ENCODE peak calls at places on chromosomes 11 and 22, in seven cellular contexts. N is psoas muscle, J is astrocyte, Q is stomach, H is adrenal gland, I is A549, D is pancreas. X is an unnamed sample.

GRCh38 chr22:46122511-46122971 is 27.8 kb upstream of the PPARA start:
- DNase-seq in D (no peak), I (no peak), J (no peak), H (peak), N (peak), Q (peak), X (peak)

GRCh38 chr11:112989198-112989597 is 28.0 kb downstream of the NCAM1 start:
- DNase-seq in J (no peak), N (no peak), D (no peak), H (no peak), I (no peak), Q (no peak), X (no peak)

GRCh38 chr22:21796863-21797262 is 61.3 kb upstream of the YPEL1 start:
- DNase-seq in H (no peak), I (no peak), J (no peak), Q (peak), N (no peak), D (peak), X (no peak)

GRCh38 chr11:83948205-83948604 is 662.0 kb upstream of the CCDC90B start:
- DNase-seq in J (no peak), H (no peak), I (no peak), N (no peak), D (no peak), Q (no peak), X (no peak)

GRCh38 chr22:50529416-50530279 is at the start of gene TYMP:
- DNase-seq in J (no peak), Q (peak), D (peak), I (no peak), N (peak), H (peak), X (peak)

GRCh38 chr11:47932544-47932943 is 47.8 kb upstream of the PTPRJ start:
- DNase-seq in I (no peak), H (no peak), Q (no peak), D (no peak), N (no peak), J (no peak), X (no peak)

GRCh38 chr11:57546869-57547518 is 9.6 kb downstream of the SMTNL1 start:
- DNase-seq in Q (no peak), N (no peak), H (peak), I (peak), J (no peak), D (no peak), X (no peak)

GRCh38 chr11:45922425-45923082 is at the start of gene LARGE2:
- DNase-seq in J (no peak), I (no peak), N (peak), Q (peak), D (peak), H (peak), X (no peak)

GRCh38 chr22:31295831-31296230 is 3.5 kb upstream of the PIK3IP1 start:
- DNase-seq in N (no peak), J (peak), Q (no peak), H (no peak), D (no peak), I (no peak), X (peak)

GRCh38 chr22:17917490-17917983 is 106.8 kb downstream of the MICAL3 start:
- DNase-seq in N (peak), J (no peak), H (no peak), I (no peak), Q (no peak), D (no peak), X (no peak)

GRCh38 chr22:20130739-20131592 is 638 bp upstream of the ZDHHC8 start:
- DNase-seq in N (peak), D (peak), Q (peak), I (peak), J (peak), H (peak), X (peak)

GRCh38 chr11:9225748-9226298 is 39.3 kb downstream of the DENND5A start:
- DNase-seq in H (no peak), D (no peak), Q (no peak), J (no peak), I (no peak), N (no peak), X (no peak)

GRCh38 chr11:8062781-8063257 is 18.2 kb upstream of the TUB start:
- DNase-seq in J (no peak), D (no peak), H (peak), N (no peak), I (no peak), Q (peak), X (no peak)

GRCh38 chr11:105824494-105825013 is 197.5 kb downstream of the MSANTD4 start:
- DNase-seq in D (no peak), I (no peak), N (no peak), H (no peak), J (no peak), Q (no peak), X (no peak)

GRCh38 chr11:19698493-19699292 is 13.9 kb upstream of the NAV2 start:
- DNase-seq in I (no peak), N (peak), D (no peak), H (no peak), J (peak), Q (no peak), X (peak)

GRCh38 chr11:1177020-1177770 is 19.4 kb downstream of the MUC5AC start:
- DNase-seq in D (no peak), J (no peak), Q (no peak), I (no peak), N (peak), H (no peak), X (no peak)

GRCh38 chr22:17477401-17477833 is 85.9 kb upstream of the SLC25A18 start:
- DNase-seq in J (no peak), Q (no peak), I (no peak), H (peak), N (peak), D (no peak), X (peak)

GRCh38 chr11:27717801-27718229 is 17.6 kb upstream of the BDNF start:
- DNase-seq in I (peak), D (no peak), H (no peak), Q (no peak), J (no peak), N (no peak), X (peak)

DNA sequence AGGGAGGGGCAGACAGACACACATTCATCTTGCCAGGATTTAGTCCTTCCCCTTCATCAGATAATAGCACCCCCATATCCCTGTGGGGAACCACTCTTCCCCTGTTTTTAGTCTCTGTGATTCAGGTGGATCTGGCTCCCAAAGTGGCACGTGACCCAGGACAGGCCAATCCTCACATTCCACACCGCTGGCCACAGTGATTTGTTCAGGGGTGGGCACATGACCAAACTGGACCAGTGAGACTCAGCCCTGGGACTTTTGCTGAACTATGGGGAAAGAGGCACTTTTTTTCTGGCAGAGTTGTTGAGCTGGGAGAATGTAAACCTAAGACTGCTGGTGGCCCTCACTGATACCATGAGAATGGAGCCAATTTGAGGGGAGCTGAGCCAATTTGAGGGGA is 19.1 kb upstream of the KCNJ11 start:
- DNase-seq in I (no peak), J (no peak), Q (no peak), N (no peak), H (no peak), D (no peak), X (no peak)
- H3K4me3 ChIP-seq in I (no peak), J (no peak), Q (no peak), N (no peak), H (no peak), D (no peak), X (no peak)

DNA sequence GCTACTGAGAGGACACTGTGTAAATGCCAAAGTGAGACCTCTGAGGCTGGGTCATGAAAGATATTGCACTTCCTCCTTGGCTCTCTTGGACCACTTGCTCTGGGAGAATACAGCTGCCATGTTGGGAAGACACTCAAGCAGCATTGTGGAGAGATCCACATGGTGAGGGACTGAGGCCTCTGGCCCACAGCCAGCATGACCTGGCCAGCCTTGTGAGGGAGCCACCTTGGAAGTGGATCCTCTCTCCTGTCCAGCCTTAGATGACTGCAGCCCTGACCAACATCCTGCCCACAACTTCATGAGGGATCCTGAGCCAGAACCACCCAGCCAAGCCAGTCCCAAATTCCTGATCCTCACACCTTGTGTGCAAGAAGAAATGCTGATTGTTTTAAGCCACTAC is 30.4 kb downstream of the MB start:
- DNase-seq in H (no peak), I (no peak), D (no peak), N (no peak), Q (no peak), J (no peak), X (no peak)
- TF ChIP-seq CTCF in H (no peak), I (no peak), D (no peak), N (no peak), Q (no peak), J (no peak), X (no peak)

GRCh38 chr22:39475337-39475736 is 18.5 kb downstream of the MGAT3 start:
- DNase-seq in J (no peak), I (no peak), D (no peak), Q (no peak), H (no peak), N (no peak), X (no peak)
- H3K4me3 ChIP-seq in J (no peak), I (no peak), D (no peak), Q (no peak), H (no peak), N (no peak), X (no peak)

DNA sequence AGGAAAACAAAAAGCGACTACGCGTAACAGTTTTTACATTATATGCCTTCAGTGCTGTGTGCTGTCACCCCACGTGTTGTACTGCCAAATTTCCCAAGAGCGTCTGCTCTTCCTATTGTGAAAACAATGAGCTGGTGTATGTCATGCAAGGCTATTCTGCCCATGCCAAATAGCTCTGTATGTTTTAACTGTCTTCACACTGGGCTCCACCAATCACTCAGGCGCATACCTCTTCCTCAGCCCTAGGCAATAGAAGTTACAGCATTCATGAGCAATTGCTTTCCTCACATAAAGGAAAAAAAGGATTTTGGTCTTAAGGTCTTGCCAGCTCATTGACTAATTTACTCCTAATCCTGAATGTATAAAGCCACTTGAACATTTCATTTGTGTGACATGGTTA is 606.8 kb downstream of the NTM start:
- DNase-seq in H (no peak), D (no peak), Q (no peak), I (no peak), N (no peak), J (peak), X (peak)
- TF ChIP-seq CTCF in H (no peak), D (no peak), Q (no peak), I (no peak), N (no peak), J (no peak), X (no peak)

DNA sequence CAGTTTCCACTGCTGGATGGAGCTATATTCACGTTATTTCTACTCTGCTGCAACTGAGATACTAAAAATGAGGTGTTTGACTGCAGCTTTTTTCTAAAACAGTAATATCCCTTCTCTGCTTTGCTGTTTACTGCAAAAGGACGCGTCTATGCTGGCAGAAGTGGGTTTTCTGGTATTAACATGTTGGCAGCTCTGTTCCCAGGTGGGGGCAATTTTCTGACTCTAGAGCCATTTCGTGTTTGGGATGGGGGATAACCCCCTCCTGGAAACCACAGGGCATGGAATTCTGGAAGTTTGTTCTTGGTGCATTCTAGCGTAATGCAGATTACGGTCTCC is 4.9 kb downstream of the GRK2 start:
- DNase-seq in D (no peak), H (no peak), Q (no peak), I (no peak), J (no peak), N (no peak), X (no peak)
- H3K4me3 ChIP-seq in D (peak), H (no peak), Q (peak), I (no peak), J (no peak), N (peak), X (no peak)

DNA sequence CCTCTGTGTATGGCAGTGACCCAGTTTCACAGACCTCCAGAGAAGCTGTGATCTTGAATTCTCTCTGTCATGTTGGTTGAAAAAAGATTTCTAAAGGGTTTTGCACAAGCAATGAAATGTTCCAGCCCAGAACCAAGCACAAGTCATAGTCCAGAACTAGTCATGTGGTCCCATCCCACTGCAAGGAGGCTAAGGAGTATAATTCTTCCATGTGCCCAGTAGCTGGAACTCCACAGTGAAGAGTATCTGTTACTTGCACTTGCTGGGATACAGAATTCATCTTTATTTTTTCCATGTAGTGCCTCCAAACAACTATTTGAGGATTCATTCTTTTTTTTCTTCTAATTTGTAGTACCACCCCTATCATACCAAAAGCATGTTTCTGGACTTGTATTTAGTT is 9.9 kb upstream of the MMP8 start:
- DNase-seq in H (no peak), J (no peak), N (no peak), I (no peak), D (no peak), Q (no peak), X (no peak)
- TF ChIP-seq CTCF in H (no peak), J (no peak), N (no peak), I (no peak), D (no peak), Q (no peak), X (no peak)

GRCh38 chr11:3380706-3381570 is 2.0 kb upstream of the ZNF195 start:
- DNase-seq in H (no peak), D (no peak), J (no peak), Q (no peak), I (no peak), N (no peak), X (peak)
- H3K4me3 ChIP-seq in H (no peak), D (peak), J (no peak), Q (no peak), I (no peak), N (peak), X (peak)

DNA sequence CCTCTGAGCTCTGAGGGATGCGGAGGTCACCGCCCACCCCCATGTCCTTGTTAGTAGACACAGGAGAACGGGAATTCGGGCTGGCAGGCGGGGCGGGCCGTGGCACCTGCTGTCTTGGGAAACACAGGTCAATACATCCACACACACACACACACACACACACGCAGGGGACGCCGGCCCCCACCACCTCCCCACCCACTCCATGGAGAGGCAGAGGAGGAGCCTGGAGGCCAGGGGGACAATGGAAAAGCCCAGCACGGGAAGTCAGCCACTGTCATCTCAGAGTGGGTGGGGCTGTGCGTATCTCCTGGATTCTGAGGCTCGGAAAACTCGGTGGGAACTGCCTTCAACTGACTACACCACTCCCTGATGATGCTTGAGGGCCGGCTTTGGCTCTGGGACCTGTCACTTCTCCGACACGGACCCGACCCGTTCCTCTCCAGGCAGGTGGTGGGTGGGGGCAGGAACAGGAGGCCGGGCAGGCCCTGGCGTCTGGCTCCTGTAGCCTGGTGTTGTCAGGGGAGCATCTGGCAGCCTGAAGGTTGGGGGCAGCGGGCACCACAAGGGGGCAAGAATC is 18.5 kb upstream of the TMEM184B start:
- DNase-seq in J (no peak), N (no peak), D (no peak), Q (no peak), H (no peak), I (no peak), X (no peak)
- TF ChIP-seq CTCF in J (no peak), N (no peak), D (no peak), Q (no peak), H (no peak), I (no peak), X (no peak)

GRCh38 chr11:75505966-75506692 is 19.6 kb downstream of the GDPD5 start:
- DNase-seq in N (no peak), D (no peak), I (no peak), J (no peak), Q (no peak), H (no peak), X (no peak)
- H3K4me3 ChIP-seq in N (no peak), D (no peak), I (no peak), J (no peak), Q (no peak), H (no peak), X (no peak)

X was measured in fibroblast of the aortic adventitia.